ENCODE peak calls at places on chromosomes 11 and 22, in seven cellular contexts. C is Calu3, W is keratinocyte, P is H1, X is heart right ventricle, F is psoas muscle, E is neural crest cell. R is an unnamed sample.
A peak's percentile ranks its signal among the peaks of the same experiment; 100 is the strongest.

GRCh38 chr22:45534339-45535192 is 31.9 kb downstream of the FBLN1 start:
- DNase-seq in C (no peak), W (no peak), P (no peak), X (no peak), F (no peak), E (no peak), R (no peak)

GRCh38 chr22:38505595-38506117 is 455 bp downstream of the DDX17 start:
- DNase-seq in C (peak; percentile 65), W (no peak), P (no peak), X (peak; percentile 87), F (peak; percentile 86), E (peak; percentile 18), R (peak; percentile 54)

GRCh38 chr11:78651923-78652602 is 77.4 kb upstream of the NARS2 start:
- DNase-seq in C (no peak), W (no peak), P (no peak), X (no peak), F (no peak), E (no peak), R (peak; percentile 78)

GRCh38 chr11:15145151-15145550 is 30.4 kb downstream of the INSC start:
- DNase-seq in C (no peak), W (no peak), P (no peak), X (no peak), F (no peak), E (no peak), R (no peak)

GRCh38 chr11:3841426-3842304 is 906 bp upstream of the RHOG start:
- DNase-seq in C (peak; percentile 92), W (no peak), P (peak; percentile 59), X (peak; percentile 87), F (peak; percentile 86), E (peak; percentile 79), R (peak; percentile 40)

GRCh38 chr11:131595812-131596211 is 225.4 kb downstream of the NTM start:
- DNase-seq in C (no peak), W (no peak), P (no peak), X (no peak), F (no peak), E (no peak), R (no peak)

GRCh38 chr11:15826826-15827225 is 529.5 kb downstream of the SOX6 start:
- DNase-seq in C (peak; percentile 74), W (no peak), P (peak; percentile 39), X (peak; percentile 70), F (peak; percentile 33), E (peak; percentile 85), R (peak; percentile 42)

GRCh38 chr11:70141490-70142014 is 61.5 kb upstream of the FADD start:
- DNase-seq in C (no peak), W (no peak), P (peak; percentile 17), X (no peak), F (no peak), E (no peak), R (peak; percentile 58)

GRCh38 chr11:109857637-109858036 is 235.6 kb upstream of the ZC3H12C start:
- DNase-seq in C (no peak), W (no peak), P (no peak), X (no peak), F (no peak), E (no peak), R (no peak)

GRCh38 chr11:68444566-68444965 is 16.0 kb upstream of the PPP6R3 start:
- DNase-seq in C (no peak), W (no peak), P (no peak), X (no peak), F (no peak), E (no peak), R (no peak)

GRCh38 chr22:20549232-20549841 is 41.9 kb downstream of the MED15 start:
- DNase-seq in C (no peak), W (no peak), P (no peak), X (no peak), F (peak; percentile 32), E (no peak), R (peak; percentile 71)

GRCh38 chr11:1835671-1836010 is 851 bp downstream of the SYT8 start:
- DNase-seq in C (no peak), W (no peak), P (no peak), X (peak; percentile 11), F (no peak), E (no peak), R (no peak)

DNA sequence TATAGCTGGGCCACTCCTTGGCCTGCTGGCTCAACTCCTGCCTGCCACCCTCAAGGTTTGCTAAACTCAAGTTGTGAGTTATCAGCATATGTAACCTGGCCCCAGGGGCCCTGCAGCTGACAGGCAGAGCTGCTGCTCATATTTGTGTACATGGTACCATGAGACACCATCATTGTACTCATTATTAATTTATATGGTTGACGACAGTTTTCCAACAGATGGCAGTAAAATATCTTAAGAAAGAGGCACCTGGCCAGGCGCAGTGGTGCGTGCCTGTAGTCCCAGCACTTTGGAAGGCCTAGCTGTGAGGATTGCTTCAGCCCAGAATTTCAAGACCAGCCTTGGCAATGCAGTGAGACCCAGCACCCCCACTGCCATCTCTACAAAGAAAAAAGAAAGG is 11.4 kb upstream of the DENND5A start:
- DNase-seq in C (peak; percentile 24), W (no peak), P (no peak), X (no peak), F (no peak), E (no peak), R (no peak)
- TF ChIP-seq CTCF in C (no peak), W (no peak), P (no peak), X (no peak), F (no peak), E (no peak), R (no peak)

GRCh38 chr11:104332110-104332509 is 168.2 kb upstream of the PDGFD start:
- DNase-seq in C (no peak), W (no peak), P (peak; percentile 39), X (no peak), F (no peak), E (peak; percentile 34), R (peak; percentile 12)
- TF ChIP-seq CTCF in C (no peak), W (peak; percentile 59), P (peak; percentile 71), X (peak; percentile 23), F (no peak), E (peak; percentile 41), R (no peak)

GRCh38 chr11:107123022-107123421 is 104.7 kb upstream of the GUCY1A2 start:
- DNase-seq in C (no peak), W (no peak), P (no peak), X (no peak), F (no peak), E (no peak), R (no peak)
- TF ChIP-seq CTCF in C (no peak), W (no peak), P (no peak), X (no peak), F (no peak), E (no peak), R (no peak)

DNA sequence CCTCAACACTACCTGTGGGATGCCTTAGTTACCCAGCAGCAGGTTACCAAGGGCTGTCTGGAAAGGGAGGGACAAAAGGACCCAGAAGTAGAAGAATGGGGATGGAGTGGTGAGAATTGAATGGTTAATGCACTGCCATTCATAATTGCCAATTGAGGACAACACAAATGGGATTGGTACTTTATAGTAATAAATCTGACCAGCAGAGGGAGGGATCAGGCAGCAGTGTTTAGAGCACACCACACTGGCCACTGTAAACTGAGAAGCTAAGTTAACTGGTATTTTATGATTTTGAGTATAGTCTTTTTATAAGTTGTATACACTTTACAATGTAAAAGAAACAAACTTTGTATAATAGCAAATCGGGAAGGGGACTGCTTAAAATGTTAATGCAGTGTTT is 10.7 kb downstream of the TBRG1 start:
- DNase-seq in C (no peak), W (no peak), P (no peak), X (no peak), F (no peak), E (no peak), R (no peak)
- TF ChIP-seq CTCF in C (no peak), W (peak; percentile 15), P (peak; percentile 6), X (peak; percentile 14), F (no peak), E (peak; percentile 46), R (no peak)

DNA sequence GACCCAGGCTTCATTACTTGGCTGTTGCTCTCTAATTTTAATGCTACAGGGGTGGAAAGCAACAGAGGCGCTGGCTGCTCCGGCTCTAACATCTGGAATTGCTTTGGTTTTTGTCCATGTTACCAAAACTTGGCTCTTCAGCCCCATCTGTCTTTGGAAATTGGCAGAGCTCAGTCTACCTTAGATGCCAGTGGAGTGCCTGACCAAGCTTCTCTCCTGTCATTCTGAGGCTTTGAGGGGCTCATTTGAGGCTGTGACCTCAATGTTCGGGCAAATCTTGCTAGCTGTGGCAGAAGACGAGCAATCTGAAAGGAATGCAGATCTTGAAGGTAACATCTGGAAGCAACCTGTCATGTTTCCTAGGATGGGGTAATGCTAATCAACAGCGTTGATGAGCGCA is 409.5 kb upstream of the SYN3 start:
- DNase-seq in C (no peak), W (no peak), P (no peak), X (no peak), F (no peak), E (no peak), R (no peak)
- TF ChIP-seq CTCF in C (no peak), W (peak; percentile 40), P (peak; percentile 31), X (peak; percentile 37), F (no peak), E (no peak), R (no peak)